ENCODE peak calls at places on chromosomes 4 and X, in seven cellular contexts. X, F, Z, D, Q, P and R are unnamed samples.
A peak's percentile ranks its signal among the peaks of the same experiment; 100 is the strongest.

GRCh38 chr4:96004341-96004740 is 164.4 kb downstream of the PDHA2 start:
- DNase-seq in Z (no peak), D (no peak), X (no peak), P (no peak), F (no peak), Q (no peak), R (no peak)

GRCh38 chr4:12446237-12446636 is 1017.5 kb upstream of the HS3ST1 start:
- DNase-seq in Q (no peak), X (no peak), P (peak; percentile 36), D (no peak), F (no peak), Z (no peak), R (no peak)

GRCh38 chr4:141027421-141027820 is 105.8 kb downstream of the RNF150 start:
- DNase-seq in X (no peak), D (peak; percentile 53), Z (peak; percentile 76), Q (no peak), P (no peak), F (no peak), R (no peak)

GRCh38 chr4:5924466-5925125 is 31.7 kb upstream of the CRMP1 start:
- DNase-seq in Q (no peak), Z (no peak), P (no peak), F (no peak), X (no peak), D (no peak), R (no peak)

GRCh38 chr4:14833053-14833452 is 169.2 kb upstream of the CPEB2 start:
- DNase-seq in Z (no peak), F (no peak), Q (no peak), D (no peak), P (no peak), X (no peak), R (no peak)

GRCh38 chr4:101224358-101225218 is 122.7 kb downstream of the PPP3CA start:
- DNase-seq in D (no peak), Q (no peak), P (no peak), Z (no peak), X (no peak), F (no peak), R (no peak)

GRCh38 chr4:82403725-82404124 is 26.5 kb downstream of the HNRNPDL start:
- DNase-seq in P (peak; percentile 43), Q (no peak), D (no peak), Z (no peak), X (no peak), F (no peak), R (no peak)

GRCh38 chrX:12961191-12961718 is 13.7 kb upstream of the TMSB4X start:
- DNase-seq in D (no peak), Z (peak; percentile 18), P (no peak), Q (no peak), F (no peak), X (no peak), R (no peak)

GRCh38 chr4:42066402-42066801 is 76.1 kb downstream of the SLC30A9 start:
- DNase-seq in F (no peak), Q (no peak), P (no peak), D (no peak), X (no peak), Z (no peak), R (no peak)

GRCh38 chrX:123348468-123348867 is 164.4 kb downstream of the GRIA3 start:
- DNase-seq in X (peak; percentile 6), Q (no peak), F (no peak), Z (peak; percentile 5), D (no peak), P (no peak), R (no peak)

GRCh38 chrX:149248073-149248625 is 257.0 kb downstream of the IDS start:
- DNase-seq in F (peak; percentile 72), Z (peak; percentile 68), X (no peak), P (peak; percentile 14), D (no peak), Q (no peak), R (no peak)

GRCh38 chr4:156596026-156596425 is 375.6 kb downstream of the PDGFC start:
- DNase-seq in Q (no peak), P (peak; percentile 68), D (no peak), Z (peak; percentile 19), F (no peak), X (no peak), R (no peak)

GRCh38 chr4:77817304-77818076 is 1.7 kb downstream of the CNOT6L start:
- DNase-seq in P (peak; percentile 3), D (no peak), F (no peak), X (no peak), Z (no peak), Q (no peak), R (no peak)

GRCh38 chr4:95513022-95513421 is 35.8 kb downstream of the UNC5C start:
- DNase-seq in X (no peak), Z (no peak), P (no peak), D (no peak), Q (no peak), F (no peak), R (peak; percentile 80)

GRCh38 chr4:145132521-145133098 is 34.5 kb downstream of the ABCE1 start:
- DNase-seq in D (peak; percentile 7), Z (peak; percentile 28), P (peak; percentile 39), Q (no peak), X (no peak), F (peak; percentile 9), R (no peak)

GRCh38 chr4:2932951-2933565 is 30.1 kb downstream of the NOP14 start:
- DNase-seq in P (no peak), X (no peak), Z (no peak), F (no peak), Q (peak; percentile 51), D (no peak), R (no peak)

GRCh38 chr4:2931765-2932560 is 31.2 kb downstream of the NOP14 start:
- DNase-seq in Z (no peak), D (peak; percentile 65), X (no peak), F (no peak), P (no peak), Q (peak; percentile 89), R (no peak)

GRCh38 chr4:2933566-2934076 is 29.6 kb downstream of the NOP14 start:
- DNase-seq in X (no peak), D (no peak), Q (no peak), F (no peak), P (no peak), Z (no peak), R (no peak)

GRCh38 chr4:2930821-2931764 is 32.1 kb downstream of the NOP14 start:
- DNase-seq in X (no peak), D (no peak), Q (peak; percentile 88), Z (no peak), F (no peak), P (no peak), R (no peak)

GRCh38 chr4:2932561-2932950 is 30.6 kb downstream of the NOP14 start:
- DNase-seq in Q (no peak), F (no peak), Z (no peak), P (no peak), D (no peak), X (no peak), R (no peak)
- H3K4me3 ChIP-seq in Q (no peak overlapping the region), F (peak overlapping the region; percentile 65), Z (peak overlapping the region; percentile 73), P (no peak overlapping the region), D (no peak overlapping the region), X (no peak overlapping the region), R (no peak overlapping the region)

GRCh38 chr4:175457956-175458355 is 354.1 kb downstream of the GPM6A start:
- DNase-seq in X (no peak), P (no peak), F (no peak), D (no peak), Q (no peak), Z (no peak), R (no peak)

GRCh38 chr4:175456131-175456530 is 355.9 kb downstream of the GPM6A start:
- DNase-seq in Q (no peak), D (no peak), Z (no peak), P (no peak), X (no peak), F (no peak), R (no peak)

DNA sequence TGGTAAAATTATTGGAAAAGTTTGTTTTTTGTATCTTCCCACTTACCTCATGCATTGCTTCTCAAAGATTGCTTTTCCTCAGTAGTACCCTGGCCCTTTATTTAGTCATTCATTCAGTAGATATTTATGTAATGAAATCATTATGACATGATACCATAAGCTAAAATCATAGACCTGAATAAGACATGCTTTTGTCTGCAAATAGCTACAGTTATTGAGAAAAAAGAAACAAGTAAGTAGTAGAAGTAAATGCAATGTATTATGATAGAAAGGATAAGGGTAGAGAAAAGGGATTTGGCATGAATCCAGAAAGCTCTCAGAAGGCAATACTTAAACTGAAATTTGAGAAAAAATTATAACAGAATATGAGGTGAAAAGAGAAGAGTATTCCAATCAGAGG is 352.5 kb downstream of the GPM6A start:
- DNase-seq in D (no peak), F (no peak), Q (no peak), P (no peak), Z (no peak), X (no peak), R (no peak)
- H3K4me3 ChIP-seq in D (no peak overlapping the region), F (no peak overlapping the region), Q (no peak overlapping the region), P (no peak overlapping the region), Z (no peak overlapping the region), X (no peak overlapping the region), R (no peak overlapping the region)

GRCh38 chrX:53321943-53322497 is 40.6 kb upstream of the IQSEC2 start:
- DNase-seq in D (no peak), P (no peak), Q (no peak), Z (no peak), F (no peak), X (no peak), R (no peak)

GRCh38 chrX:53320543-53321215 is 39.3 kb upstream of the IQSEC2 start:
- DNase-seq in Z (peak; percentile 26), X (no peak), Q (peak; percentile 48), F (no peak), P (no peak), D (no peak), R (no peak)

GRCh38 chrX:53318766-53319353 is 37.5 kb upstream of the IQSEC2 start:
- DNase-seq in Q (no peak), X (no peak), D (no peak), F (no peak), Z (no peak), P (no peak), R (no peak)

GRCh38 chrX:53321216-53321942 is 40.0 kb upstream of the IQSEC2 start:
- DNase-seq in X (no peak), Z (peak; percentile 48), Q (peak; percentile 45), D (no peak), P (no peak), F (no peak), R (peak; percentile 15)

GRCh38 chrX:53319614-53320542 is 38.5 kb upstream of the IQSEC2 start:
- DNase-seq in X (no peak), Z (peak; percentile 21), Q (no peak), F (no peak), P (no peak), D (no peak), R (no peak)
- H3K4me3 ChIP-seq in X (peak overlapping the region; percentile 55), Z (peak overlapping the region; percentile 53), Q (peak overlapping the region; percentile 65), F (peak overlapping the region; percentile 54), P (peak overlapping the region; percentile 43), D (peak overlapping the region; percentile 55), R (no peak overlapping the region)

GRCh38 chr4:119289313-119289712 is 32.6 kb downstream of the FABP2 start:
- DNase-seq in D (no peak), Z (no peak), Q (no peak), P (no peak), F (no peak), X (no peak), R (no peak)

GRCh38 chr4:119286377-119287002 is 35.4 kb downstream of the FABP2 start:
- DNase-seq in D (peak; percentile 53), Z (peak; percentile 73), F (peak; percentile 47), Q (no peak), X (peak; percentile 45), P (peak; percentile 86), R (no peak)

GRCh38 chr4:119290598-119290997 is 31.3 kb downstream of the FABP2 start:
- DNase-seq in F (no peak), Z (no peak), P (no peak), D (no peak), Q (no peak), X (no peak), R (no peak)

GRCh38 chr4:119281374-119281773 is 40.6 kb downstream of the FABP2 start:
- DNase-seq in Q (no peak), Z (no peak), F (no peak), D (no peak), X (no peak), P (no peak), R (no peak)

GRCh38 chr4:119284876-119285611 is 36.9 kb downstream of the FABP2 start:
- DNase-seq in D (no peak), X (no peak), P (peak; percentile 36), Z (no peak), Q (no peak), F (no peak), R (no peak)
- H3K4me3 ChIP-seq in D (no peak overlapping the region), X (no peak overlapping the region), P (no peak overlapping the region), Z (peak overlapping the region; percentile 19), Q (no peak overlapping the region), F (no peak overlapping the region), R (no peak overlapping the region)